ENCODE peak calls at places on chromosomes 7 and 10, in five cellular contexts. B, S, W, V and M are unnamed samples.

GRCh38 chr7:67019562-67020390 is 23.1 kb downstream of the TYW1 start:
- DNase-seq in B (peak; percentile 78), S (peak; percentile 80), W (no peak), V (peak; percentile 30), M (no peak)

GRCh38 chr10:7526017-7526400 is 115.2 kb upstream of the SFMBT2 start:
- DNase-seq in B (no peak), S (no peak), W (no peak), V (peak; percentile 2), M (no peak)

GRCh38 chr10:77081411-77082010 is 556.1 kb downstream of the KCNMA1 start:
- DNase-seq in B (no peak), S (no peak), W (no peak), V (no peak), M (no peak)

GRCh38 chr7:114931656-114932011 is 9.7 kb downstream of the MDFIC start:
- DNase-seq in B (no peak), S (no peak), W (no peak), V (no peak), M (no peak)

GRCh38 chr7:81624021-81624630 is 145.7 kb downstream of the HGF start:
- DNase-seq in B (no peak), S (no peak), W (no peak), V (no peak), M (no peak)

GRCh38 chr10:124002391-124003069 is 90.9 kb downstream of the CHST15 start:
- DNase-seq in B (no peak), S (no peak), W (no peak), V (no peak), M (no peak)

GRCh38 chr10:124176309-124177179 is 83.1 kb upstream of the CHST15 start:
- DNase-seq in B (no peak), S (no peak), W (no peak), V (no peak), M (no peak)

GRCh38 chr7:24604640-24605039 is 31.4 kb downstream of the PALS2 start:
- DNase-seq in B (no peak), S (no peak), W (no peak), V (no peak), M (no peak)

GRCh38 chr7:79709574-79710409 is 256.3 kb upstream of the MAGI2 start:
- DNase-seq in B (no peak), S (no peak), W (no peak), V (peak; percentile 37), M (no peak)

GRCh38 chr10:12617205-12618175 is 268.1 kb downstream of the CAMK1D start:
- DNase-seq in B (peak; percentile 32), S (no peak), W (no peak), V (no peak), M (no peak)

GRCh38 chr10:94738588-94738987 is 23.9 kb upstream of the CYP2C19 start:
- DNase-seq in B (no peak), S (no peak), W (no peak), V (no peak), M (no peak)

GRCh38 chr7:16412535-16413247 is 8.6 kb downstream of the CRPPA start:
- DNase-seq in B (no peak), S (no peak), W (no peak), V (no peak), M (no peak)